ENCODE peak calls at places on chromosomes 6 and 20, in five cellular contexts. One of them, this sample, is unnamed.

GRCh38 chr6:68634503-68635411 is at the start of gene ADGRB3:
- DNase-seq in renal cortical epithelial cell: no peak
- DNase-seq in activated T-cell treated with anti-CD3 and anti-CD28 coated beads, Interleukin-2, amount 50 U/mL, for 72 hours: peak; percentile 30
- DNase-seq in EH: peak; percentile 41
- DNase-seq in NCI-H1417: peak; percentile 98
- DNase-seq in this sample: peak; percentile 35

GRCh38 chr6:46781478-46782378 is 11.5 kb upstream of the MEP1A start:
- DNase-seq in renal cortical epithelial cell: peak; percentile 56
- DNase-seq in activated T-cell treated with anti-CD3 and anti-CD28 coated beads, Interleukin-2, amount 50 U/mL, for 72 hours: peak; percentile 28
- DNase-seq in EH: peak; percentile 52
- DNase-seq in NCI-H1417: peak; percentile 83
- DNase-seq in this sample: no peak

GRCh38 chr6:140174509-140174908 is 800.1 kb upstream of the CITED2 start:
- DNase-seq in renal cortical epithelial cell: peak; percentile 97
- DNase-seq in activated T-cell treated with anti-CD3 and anti-CD28 coated beads, Interleukin-2, amount 50 U/mL, for 72 hours: no peak
- DNase-seq in EH: peak; percentile 98
- DNase-seq in NCI-H1417: no peak
- DNase-seq in this sample: no peak

GRCh38 chr6:47242483-47243386 is 67.0 kb downstream of the TNFRSF21 start:
- DNase-seq in renal cortical epithelial cell: peak; percentile 91
- DNase-seq in activated T-cell treated with anti-CD3 and anti-CD28 coated beads, Interleukin-2, amount 50 U/mL, for 72 hours: peak; percentile 70
- DNase-seq in EH: peak; percentile 80
- DNase-seq in NCI-H1417: peak; percentile 73
- DNase-seq in this sample: peak; percentile 40

GRCh38 chr6:33172307-33173227 is 19.7 kb downstream of the COL11A2 start:
- DNase-seq in renal cortical epithelial cell: peak; percentile 15
- DNase-seq in activated T-cell treated with anti-CD3 and anti-CD28 coated beads, Interleukin-2, amount 50 U/mL, for 72 hours: no peak
- DNase-seq in EH: peak; percentile 56
- DNase-seq in NCI-H1417: peak; percentile 10
- DNase-seq in this sample: no peak

GRCh38 chr6:85185977-85186376 is 263.9 kb upstream of the NT5E start:
- DNase-seq in renal cortical epithelial cell: no peak
- DNase-seq in activated T-cell treated with anti-CD3 and anti-CD28 coated beads, Interleukin-2, amount 50 U/mL, for 72 hours: no peak
- DNase-seq in EH: peak; percentile 4
- DNase-seq in NCI-H1417: no peak
- DNase-seq in this sample: no peak

GRCh38 chr20:7038029-7038428 is 270.5 kb downstream of the BMP2 start:
- DNase-seq in renal cortical epithelial cell: peak; percentile 51
- DNase-seq in activated T-cell treated with anti-CD3 and anti-CD28 coated beads, Interleukin-2, amount 50 U/mL, for 72 hours: no peak
- DNase-seq in EH: peak; percentile 5
- DNase-seq in NCI-H1417: no peak
- DNase-seq in this sample: no peak

GRCh38 chr6:83365931-83366330 is 64.9 kb downstream of the ME1 start:
- DNase-seq in renal cortical epithelial cell: peak; percentile 35
- DNase-seq in activated T-cell treated with anti-CD3 and anti-CD28 coated beads, Interleukin-2, amount 50 U/mL, for 72 hours: no peak
- DNase-seq in EH: peak; percentile 88
- DNase-seq in NCI-H1417: no peak
- DNase-seq in this sample: no peak

GRCh38 chr20:47719625-47720024 is 65.7 kb downstream of the SULF2 start:
- DNase-seq in renal cortical epithelial cell: no peak
- DNase-seq in activated T-cell treated with anti-CD3 and anti-CD28 coated beads, Interleukin-2, amount 50 U/mL, for 72 hours: no peak
- DNase-seq in EH: peak; percentile 23
- DNase-seq in NCI-H1417: no peak
- DNase-seq in this sample: no peak